ENCODE peak calls at places on chromosomes 1 and 21, in eight cellular contexts. One of them, this sample, is unnamed.

GRCh38 chr1:227898502-227899140 is 49.1 kb downstream of the WNT9A start:
- DNase-seq in iPS DF 19.7: no peak
- DNase-seq in activated T-cell treated with anti-CD3 and anti-CD28 coated beads, Interleukin-2, amount 50 U/mL, for 72 hours: peak; percentile 1
- DNase-seq in stimulated activated CD4-positive, alpha-beta T cell treated with anti-CD3 and anti-CD28 coated beads, Interleukin-12 subunit alpha, Interleukin-12 subunit beta, amount 100 ng/mL, for 4 hours: no peak
- DNase-seq in NCI-H345: no peak
- DNase-seq in RCC 7860: no peak
- DNase-seq in NCI-H524: no peak
- DNase-seq in lower lobe of right lung: peak; percentile 32
- DNase-seq in this sample: no peak

GRCh38 chr1:111576547-111576946 is 43.0 kb upstream of the RAP1A start:
- DNase-seq in iPS DF 19.7: no peak
- DNase-seq in activated T-cell treated with anti-CD3 and anti-CD28 coated beads, Interleukin-2, amount 50 U/mL, for 72 hours: no peak
- DNase-seq in stimulated activated CD4-positive, alpha-beta T cell treated with anti-CD3 and anti-CD28 coated beads, Interleukin-12 subunit alpha, Interleukin-12 subunit beta, amount 100 ng/mL, for 4 hours: no peak
- DNase-seq in NCI-H345: no peak
- DNase-seq in RCC 7860: no peak
- DNase-seq in NCI-H524: no peak
- DNase-seq in lower lobe of right lung: peak; percentile 83
- DNase-seq in this sample: no peak

GRCh38 chr21:45293214-45293725 is 5.6 kb upstream of the POFUT2 start:
- DNase-seq in iPS DF 19.7: no peak
- DNase-seq in activated T-cell treated with anti-CD3 and anti-CD28 coated beads, Interleukin-2, amount 50 U/mL, for 72 hours: no peak
- DNase-seq in stimulated activated CD4-positive, alpha-beta T cell treated with anti-CD3 and anti-CD28 coated beads, Interleukin-12 subunit alpha, Interleukin-12 subunit beta, amount 100 ng/mL, for 4 hours: no peak
- DNase-seq in NCI-H345: no peak
- DNase-seq in RCC 7860: no peak
- DNase-seq in NCI-H524: no peak
- DNase-seq in lower lobe of right lung: peak; percentile 43
- DNase-seq in this sample: no peak

GRCh38 chr1:161511018-161511755 is 5.9 kb downstream of the FCGR2A start:
- DNase-seq in iPS DF 19.7: no peak
- DNase-seq in activated T-cell treated with anti-CD3 and anti-CD28 coated beads, Interleukin-2, amount 50 U/mL, for 72 hours: no peak
- DNase-seq in stimulated activated CD4-positive, alpha-beta T cell treated with anti-CD3 and anti-CD28 coated beads, Interleukin-12 subunit alpha, Interleukin-12 subunit beta, amount 100 ng/mL, for 4 hours: no peak
- DNase-seq in NCI-H345: no peak
- DNase-seq in RCC 7860: no peak
- DNase-seq in NCI-H524: peak; percentile 30
- DNase-seq in lower lobe of right lung: peak; percentile 65
- DNase-seq in this sample: no peak

GRCh38 chr1:45621895-45622266 is 2.0 kb downstream of the CCDC17 start:
- DNase-seq in iPS DF 19.7: no peak
- DNase-seq in activated T-cell treated with anti-CD3 and anti-CD28 coated beads, Interleukin-2, amount 50 U/mL, for 72 hours: no peak
- DNase-seq in stimulated activated CD4-positive, alpha-beta T cell treated with anti-CD3 and anti-CD28 coated beads, Interleukin-12 subunit alpha, Interleukin-12 subunit beta, amount 100 ng/mL, for 4 hours: no peak
- DNase-seq in NCI-H345: no peak
- DNase-seq in RCC 7860: no peak
- DNase-seq in NCI-H524: no peak
- DNase-seq in lower lobe of right lung: no peak
- DNase-seq in this sample: no peak

GRCh38 chr1:155205035-155205434 is 2.7 kb downstream of the THBS3 start:
- DNase-seq in iPS DF 19.7: no peak
- DNase-seq in activated T-cell treated with anti-CD3 and anti-CD28 coated beads, Interleukin-2, amount 50 U/mL, for 72 hours: no peak
- DNase-seq in stimulated activated CD4-positive, alpha-beta T cell treated with anti-CD3 and anti-CD28 coated beads, Interleukin-12 subunit alpha, Interleukin-12 subunit beta, amount 100 ng/mL, for 4 hours: no peak
- DNase-seq in NCI-H345: no peak
- DNase-seq in RCC 7860: no peak
- DNase-seq in NCI-H524: no peak
- DNase-seq in lower lobe of right lung: no peak
- DNase-seq in this sample: no peak

GRCh38 chr1:178632619-178633018 is 92.4 kb upstream of the RALGPS2 start:
- DNase-seq in iPS DF 19.7: no peak
- DNase-seq in activated T-cell treated with anti-CD3 and anti-CD28 coated beads, Interleukin-2, amount 50 U/mL, for 72 hours: no peak
- DNase-seq in stimulated activated CD4-positive, alpha-beta T cell treated with anti-CD3 and anti-CD28 coated beads, Interleukin-12 subunit alpha, Interleukin-12 subunit beta, amount 100 ng/mL, for 4 hours: no peak
- DNase-seq in NCI-H345: no peak
- DNase-seq in RCC 7860: no peak
- DNase-seq in NCI-H524: no peak
- DNase-seq in lower lobe of right lung: no peak
- DNase-seq in this sample: no peak

GRCh38 chr1:245721488-245721887 is 566.7 kb downstream of the KIF26B start:
- DNase-seq in iPS DF 19.7: no peak
- DNase-seq in activated T-cell treated with anti-CD3 and anti-CD28 coated beads, Interleukin-2, amount 50 U/mL, for 72 hours: no peak
- DNase-seq in stimulated activated CD4-positive, alpha-beta T cell treated with anti-CD3 and anti-CD28 coated beads, Interleukin-12 subunit alpha, Interleukin-12 subunit beta, amount 100 ng/mL, for 4 hours: no peak
- DNase-seq in NCI-H345: no peak
- DNase-seq in RCC 7860: no peak
- DNase-seq in NCI-H524: no peak
- DNase-seq in lower lobe of right lung: no peak
- DNase-seq in this sample: no peak

GRCh38 chr1:39666772-39667171 is 5.1 kb downstream of the NT5C1A start:
- DNase-seq in iPS DF 19.7: no peak
- DNase-seq in activated T-cell treated with anti-CD3 and anti-CD28 coated beads, Interleukin-2, amount 50 U/mL, for 72 hours: peak; percentile 79
- DNase-seq in stimulated activated CD4-positive, alpha-beta T cell treated with anti-CD3 and anti-CD28 coated beads, Interleukin-12 subunit alpha, Interleukin-12 subunit beta, amount 100 ng/mL, for 4 hours: no peak
- DNase-seq in NCI-H345: no peak
- DNase-seq in RCC 7860: no peak
- DNase-seq in NCI-H524: no peak
- DNase-seq in lower lobe of right lung: no peak
- DNase-seq in this sample: no peak

GRCh38 chr1:229342902-229343587 is at the start of gene CCSAP:
- DNase-seq in iPS DF 19.7: no peak
- DNase-seq in activated T-cell treated with anti-CD3 and anti-CD28 coated beads, Interleukin-2, amount 50 U/mL, for 72 hours: peak; percentile 68
- DNase-seq in stimulated activated CD4-positive, alpha-beta T cell treated with anti-CD3 and anti-CD28 coated beads, Interleukin-12 subunit alpha, Interleukin-12 subunit beta, amount 100 ng/mL, for 4 hours: peak; percentile 51
- DNase-seq in NCI-H345: peak; percentile 58
- DNase-seq in RCC 7860: no peak
- DNase-seq in NCI-H524: peak; percentile 60
- DNase-seq in lower lobe of right lung: peak; percentile 71
- DNase-seq in this sample: peak; percentile 43

GRCh38 chr1:157099633-157100009 is at the start of gene ETV3L:
- DNase-seq in iPS DF 19.7: no peak
- DNase-seq in activated T-cell treated with anti-CD3 and anti-CD28 coated beads, Interleukin-2, amount 50 U/mL, for 72 hours: no peak
- DNase-seq in stimulated activated CD4-positive, alpha-beta T cell treated with anti-CD3 and anti-CD28 coated beads, Interleukin-12 subunit alpha, Interleukin-12 subunit beta, amount 100 ng/mL, for 4 hours: no peak
- DNase-seq in NCI-H345: no peak
- DNase-seq in RCC 7860: no peak
- DNase-seq in NCI-H524: no peak
- DNase-seq in lower lobe of right lung: no peak
- DNase-seq in this sample: no peak

GRCh38 chr1:102550729-102551384 is 554.1 kb upstream of the OLFM3 start:
- DNase-seq in iPS DF 19.7: peak; percentile 73
- DNase-seq in activated T-cell treated with anti-CD3 and anti-CD28 coated beads, Interleukin-2, amount 50 U/mL, for 72 hours: peak; percentile 3
- DNase-seq in stimulated activated CD4-positive, alpha-beta T cell treated with anti-CD3 and anti-CD28 coated beads, Interleukin-12 subunit alpha, Interleukin-12 subunit beta, amount 100 ng/mL, for 4 hours: no peak
- DNase-seq in NCI-H345: no peak
- DNase-seq in RCC 7860: peak; percentile 14
- DNase-seq in NCI-H524: peak; percentile 57
- DNase-seq in lower lobe of right lung: no peak
- DNase-seq in this sample: peak; percentile 18